ENCODE peak calls at places on chromosomes 6 and 20, in seven cellular contexts. X, H, T, A, C, W and R are unnamed samples.

GRCh38 chr20:36460648-36461599 is 80.4 kb upstream of the MYL9 start:
- DNase-seq in C (peak; percentile 85), T (peak; percentile 96), A (peak; percentile 97), H (peak; percentile 96), X (peak; percentile 96), W (peak; percentile 96), R (peak; percentile 97)

GRCh38 chr6:16939839-16940238 is 162.0 kb upstream of the STMND1 start:
- DNase-seq in W (no peak), X (no peak), C (no peak), A (no peak), H (no peak), T (no peak), R (no peak)

GRCh38 chr6:151141685-151142084 is 98.1 kb upstream of the AKAP12 start:
- DNase-seq in C (no peak), W (no peak), A (no peak), X (no peak), H (no peak), T (no peak), R (no peak)

GRCh38 chr6:14100098-14100497 is 17.5 kb upstream of the CD83 start:
- DNase-seq in A (no peak), X (no peak), W (no peak), H (no peak), C (no peak), T (no peak), R (no peak)

GRCh38 chr6:39997101-39997635 is 62.9 kb upstream of the MOCS1 start:
- DNase-seq in X (no peak), T (no peak), C (no peak), A (no peak), W (no peak), H (no peak), R (no peak)

GRCh38 chr6:81572020-81572419 is 180.5 kb downstream of the TENT5A start:
- DNase-seq in T (no peak), X (no peak), W (no peak), C (no peak), H (no peak), A (no peak), R (no peak)

GRCh38 chr6:13357551-13358075 is 29.3 kb upstream of the TBC1D7 start:
- DNase-seq in W (no peak), H (no peak), X (peak; percentile 65), C (no peak), T (no peak), A (no peak), R (no peak)

GRCh38 chr6:143965503-143966171 is 42.4 kb downstream of the PLAGL1 start:
- DNase-seq in H (no peak), T (no peak), C (no peak), W (no peak), A (no peak), X (peak; percentile 57), R (no peak)

GRCh38 chr6:79813854-79814477 is 133.4 kb downstream of the ELOVL4 start:
- DNase-seq in A (peak; percentile 84), T (peak; percentile 66), X (peak; percentile 74), H (peak; percentile 78), W (peak; percentile 76), C (peak; percentile 14), R (peak; percentile 70)

GRCh38 chr20:1841554-1842140 is 53.6 kb upstream of the SIRPA start:
- DNase-seq in A (no peak), X (peak; percentile 66), W (no peak), H (no peak), C (no peak), T (peak; percentile 70), R (no peak)

GRCh38 chr6:14217728-14218637 is 100.4 kb downstream of the CD83 start:
- DNase-seq in W (no peak), X (no peak), C (no peak), H (no peak), T (no peak), A (no peak), R (no peak)

GRCh38 chr6:130167655-130168054 is 55.1 kb downstream of the SAMD3 start:
- DNase-seq in A (no peak), X (peak; percentile 39), H (no peak), C (no peak), W (no peak), T (no peak), R (no peak)

GRCh38 chr20:6298049-6298448 is 175.2 kb upstream of the FERMT1 start:
- DNase-seq in A (no peak), W (no peak), H (peak; percentile 93), T (no peak), C (no peak), X (no peak), R (no peak)

GRCh38 chr6:105270511-105270910 is 90.7 kb upstream of the POPDC3 start:
- DNase-seq in C (no peak), X (peak; percentile 72), W (no peak), H (no peak), T (no peak), A (no peak), R (no peak)

GRCh38 chr6:148143771-148144170 is 198.9 kb upstream of the SASH1 start:
- DNase-seq in W (no peak), C (no peak), X (no peak), T (no peak), H (no peak), A (no peak), R (no peak)

GRCh38 chr6:501891-502601 is 110.5 kb downstream of the IRF4 start:
- DNase-seq in T (no peak), A (no peak), X (no peak), W (no peak), C (peak; percentile 31), H (no peak), R (no peak)

GRCh38 chr6:18277181-18278006 is 13.1 kb upstream of the DEK start:
- DNase-seq in C (no peak), X (peak; percentile 42), T (peak; percentile 55), H (peak; percentile 41), A (peak; percentile 57), W (no peak), R (no peak)

DNA sequence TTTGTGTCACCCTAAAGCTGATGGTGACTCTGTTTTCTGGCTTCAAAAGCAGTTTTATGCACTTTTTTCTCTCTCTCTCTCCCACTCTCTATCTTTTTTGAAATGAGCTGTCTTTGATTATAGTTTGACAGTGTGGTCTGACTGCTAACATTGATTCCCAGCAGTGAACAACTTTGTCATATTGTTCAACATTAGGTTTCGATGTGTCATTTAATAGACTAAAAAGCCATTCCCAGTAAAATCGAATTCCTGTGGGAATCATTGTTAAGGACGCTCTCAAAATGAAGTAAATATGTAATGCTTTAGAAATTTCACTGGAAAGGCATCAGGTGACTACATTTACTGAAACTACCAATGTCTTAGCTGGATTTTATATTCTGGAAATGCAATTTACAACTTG is 69.9 kb upstream of the FLRT3 start:
- DNase-seq in T (no peak), C (no peak), W (no peak), A (no peak), H (no peak), X (no peak), R (no peak)
- H3K36me3 ChIP-seq in T (no peaks in the 10 kb centered on the region), C (no peaks in the 10 kb centered on the region), W (no peaks in the 10 kb centered on the region), A (no peaks in the 10 kb centered on the region), H (no peaks in the 10 kb centered on the region), X (no peaks in the 10 kb centered on the region), R (no peaks in the 10 kb centered on the region)

DNA sequence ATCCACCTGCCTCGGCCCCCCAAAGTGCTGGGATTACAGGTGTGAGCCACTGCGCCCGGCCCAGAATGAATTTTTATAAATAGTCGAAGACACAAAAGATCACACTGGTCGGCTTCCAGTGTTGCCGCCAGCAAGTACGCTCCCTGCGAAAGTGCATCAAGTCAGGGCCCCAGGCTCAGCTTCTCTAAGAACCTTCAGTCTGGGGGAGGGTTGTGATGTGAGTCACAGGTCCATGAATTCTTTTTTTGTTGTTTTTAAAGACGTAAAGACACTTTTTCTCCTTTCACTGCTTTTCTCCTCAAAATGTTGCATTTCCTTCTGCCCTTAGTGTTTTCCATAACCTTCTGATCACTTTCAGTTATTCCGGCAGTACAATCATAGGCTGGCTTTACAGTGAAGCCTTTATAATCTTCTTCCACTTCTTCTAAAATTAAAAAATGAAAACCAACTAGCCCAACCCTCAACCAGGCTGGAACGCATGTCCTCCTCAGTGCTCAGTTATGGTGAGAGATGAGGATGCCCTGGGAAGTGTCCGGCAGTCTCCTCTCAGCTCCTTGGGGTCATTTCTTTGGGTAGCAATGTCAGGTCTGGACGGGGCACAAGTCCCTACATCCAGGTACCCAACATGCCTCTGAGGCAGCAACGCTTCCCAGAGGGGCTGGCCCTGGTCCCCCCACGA is 66.6 kb downstream of the CSE1L start:
- DNase-seq in H (no peak), A (no peak), W (no peak), C (no peak), T (no peak), X (peak; percentile 36), R (no peak)
- H3K36me3 ChIP-seq in H (peaks cover 49% of the 10 kb centered on the region), A (peaks cover 42% of the 10 kb centered on the region), W (peaks cover 49% of the 10 kb centered on the region), C (peaks cover 45% of the 10 kb centered on the region), T (peaks cover 15% of the 10 kb centered on the region), X (peaks cover 46% of the 10 kb centered on the region), R (no peaks in the 10 kb centered on the region)

GRCh38 chr6:33710296-33711121 is 991 bp downstream of the UQCC2 start:
- DNase-seq in T (no peak), C (no peak), X (peak; percentile 20), A (no peak), W (no peak), H (no peak), R (no peak)
- H3K36me3 ChIP-seq in T (peaks cover 8% of the 10 kb centered on the region), C (no peaks in the 10 kb centered on the region), X (no peaks in the 10 kb centered on the region), A (no peaks in the 10 kb centered on the region), W (no peaks in the 10 kb centered on the region), H (no peaks in the 10 kb centered on the region), R (no peaks in the 10 kb centered on the region)

GRCh38 chr6:160058603-160059215 is 62.9 kb upstream of the SLC22A1 start:
- DNase-seq in A (no peak), H (no peak), X (no peak), T (no peak), C (no peak), W (no peak), R (no peak)
- H3K36me3 ChIP-seq in A (peaks cover 8% of the 10 kb centered on the region), H (peaks cover 69% of the 10 kb centered on the region), X (peaks cover 8% of the 10 kb centered on the region), T (peaks cover 3% of the 10 kb centered on the region), C (peaks cover 89% of the 10 kb centered on the region), W (peaks cover 32% of the 10 kb centered on the region), R (peaks cover 97% of the 10 kb centered on the region)

DNA sequence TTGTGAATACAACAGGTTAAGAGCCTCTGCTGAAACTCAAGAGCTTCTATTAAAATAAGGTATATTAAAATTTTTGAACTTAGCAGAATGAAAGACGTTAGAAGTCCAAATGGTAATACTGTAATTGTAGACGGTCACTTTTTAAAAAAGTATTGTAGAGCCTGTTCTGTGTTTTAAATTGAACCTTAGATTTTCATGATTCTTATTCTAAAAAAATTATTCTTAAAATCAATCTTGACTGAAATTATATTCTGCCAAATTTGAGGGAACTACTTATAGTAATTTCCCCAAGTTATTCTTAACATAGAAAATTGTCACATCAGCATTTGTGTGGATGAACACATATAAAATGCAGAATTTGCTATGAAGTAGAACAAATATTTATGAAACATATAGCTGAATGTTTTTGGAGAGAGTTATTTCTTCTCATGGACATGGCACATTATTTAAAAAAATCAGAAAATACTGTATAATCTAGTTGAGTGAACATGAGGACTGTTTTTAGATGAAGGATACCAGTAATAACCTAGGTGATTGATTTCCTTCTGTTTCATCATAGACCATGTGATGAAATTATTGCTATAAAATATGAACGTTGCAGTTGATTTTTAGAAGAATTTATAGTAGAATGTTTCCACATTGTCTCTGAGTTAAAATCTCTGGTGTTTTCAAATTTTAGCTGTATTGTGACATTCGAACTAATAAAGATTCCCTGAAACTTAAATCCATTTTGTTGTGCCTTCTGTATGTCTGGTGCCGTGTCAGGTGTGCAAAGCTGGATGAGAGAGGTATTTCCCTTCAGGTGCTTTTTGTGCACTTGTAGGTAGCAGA is 2.8 kb downstream of the TBPL1 start:
- DNase-seq in A (no peak), C (no peak), T (no peak), W (no peak), H (no peak), X (no peak), R (no peak)
- H3K36me3 ChIP-seq in A (no peaks in the 10 kb centered on the region), C (no peaks in the 10 kb centered on the region), T (no peaks in the 10 kb centered on the region), W (no peaks in the 10 kb centered on the region), H (no peaks in the 10 kb centered on the region), X (no peaks in the 10 kb centered on the region), R (no peaks in the 10 kb centered on the region)